ENCODE peak calls at places on chromosome 20, in four cellular contexts. M, W, O and R are unnamed samples.

GRCh38 chr20:21315138-21315537 is 12.0 kb downstream of the XRN2 start:
- DNase-seq in M (no peak), O (no peak), W (no peak), R (no peak)

GRCh38 chr20:23129891-23130621 is 43.9 kb upstream of the CD93 start:
- DNase-seq in M (no peak), O (no peak), W (peak; percentile 46), R (no peak)

GRCh38 chr20:58418949-58419748 is 30.1 kb downstream of the VAPB start:
- DNase-seq in W (no peak), M (no peak), O (no peak), R (no peak)

GRCh38 chr20:24873015-24873620 is 76.0 kb upstream of the CST7 start:
- DNase-seq in W (peak; percentile 47), M (no peak), O (no peak), R (no peak)

GRCh38 chr20:10652660-10653191 is 21.1 kb downstream of the JAG1 start:
- DNase-seq in M (no peak), W (peak; percentile 67), O (no peak), R (no peak)

GRCh38 chr20:24739751-24740150 is 209.3 kb upstream of the CST7 start:
- DNase-seq in O (no peak), W (no peak), M (no peak), R (no peak)

GRCh38 chr20:6583134-6583738 is 184.2 kb upstream of the BMP2 start:
- DNase-seq in M (no peak), O (no peak), W (peak; percentile 67), R (no peak)

GRCh38 chr20:59153355-59153681 is 10.3 kb upstream of the ZNF831 start:
- DNase-seq in O (peak; percentile 64), W (peak; percentile 70), M (peak; percentile 51), R (peak; percentile 74)

GRCh38 chr20:6613280-6613861 is 154.1 kb upstream of the BMP2 start:
- DNase-seq in O (no peak), M (no peak), W (no peak), R (no peak)

GRCh38 chr20:45293041-45294002 is 13.3 kb upstream of the RBPJL start:
- DNase-seq in W (peak; percentile 87), M (peak; percentile 79), O (peak; percentile 85), R (peak; percentile 33)

GRCh38 chr20:38337561-38338140 is 8.6 kb upstream of the LBP start:
- DNase-seq in M (no peak), O (no peak), W (no peak), R (no peak)

GRCh38 chr20:45289942-45290676 is 16.5 kb upstream of the RBPJL start:
- DNase-seq in O (no peak), W (no peak), M (no peak), R (no peak)

GRCh38 chr20:1484438-1485120 is 6.6 kb downstream of the SIRPB2 start:
- DNase-seq in W (no peak), O (no peak), M (no peak), R (no peak)

GRCh38 chr20:41316009-41316408 is 1.5 kb downstream of the ZHX3 start:
- DNase-seq in M (no peak), W (no peak), O (no peak), R (no peak)

GRCh38 chr20:45965169-45966002 is 6.6 kb downstream of the ZNF335 start:
- DNase-seq in O (peak; percentile 42), M (no peak), W (peak; percentile 59), R (no peak)

GRCh38 chr20:60964911-60965310 is 287.1 kb upstream of the CDH4 start:
- DNase-seq in O (no peak), M (no peak), W (no peak), R (no peak)

GRCh38 chr20:60959971-60960370 is 292.1 kb upstream of the CDH4 start:
- DNase-seq in O (no peak), W (no peak), M (no peak), R (no peak)

GRCh38 chr20:60960500-60960899 is 291.6 kb upstream of the CDH4 start:
- DNase-seq in W (no peak), O (no peak), M (no peak), R (no peak)

GRCh38 chr20:60962367-60963045 is 289.6 kb upstream of the CDH4 start:
- DNase-seq in M (no peak), O (no peak), W (no peak), R (no peak)

DNA sequence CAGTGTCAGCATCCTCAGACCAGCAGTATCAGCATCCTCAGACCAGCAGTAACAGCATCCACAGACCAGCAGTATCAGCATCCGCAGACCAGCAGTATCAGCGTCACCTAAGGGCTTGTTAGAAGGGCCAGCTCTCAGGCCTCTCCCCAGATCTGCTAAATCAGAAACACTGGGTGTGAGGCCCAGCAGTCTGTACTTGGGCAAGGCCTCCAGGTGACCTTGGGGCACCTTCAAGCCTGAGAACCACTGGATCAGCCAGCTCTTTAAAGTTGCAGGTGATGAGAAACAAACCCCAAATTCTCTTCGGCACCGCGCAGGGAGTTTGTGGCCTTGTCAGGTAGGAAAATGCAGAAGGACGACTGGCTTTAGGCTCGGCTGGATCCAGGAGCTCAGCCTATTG is 290.5 kb upstream of the CDH4 start:
- DNase-seq in O (no peak), W (no peak), M (no peak), R (no peak)
- H3K4me1 ChIP-seq in O (no peaks in the 10 kb centered on the region), W (no peaks in the 10 kb centered on the region), M (no peaks in the 10 kb centered on the region), R (no peaks in the 10 kb centered on the region)

GRCh38 chr20:12156252-12156651 is 238.6 kb downstream of the BTBD3 start:
- DNase-seq in O (no peak), M (no peak), W (no peak), R (no peak)
- TF ChIP-seq CTCF in O (no peak), M (no peak), W (no peak), R (no peak)

GRCh38 chr20:37228656-37229055 is 33.0 kb downstream of the GHRH start:
- DNase-seq in O (no peak), M (peak; percentile 29), W (no peak), R (no peak)
- H3K36me3 ChIP-seq in O (no peaks in the 10 kb centered on the region), M (peaks cover 100% of the 10 kb centered on the region), W (peaks cover 89% of the 10 kb centered on the region), R (no peaks in the 10 kb centered on the region)

GRCh38 chr20:51127713-51128112 is 104.8 kb upstream of the KCNG1 start:
- DNase-seq in O (no peak), M (no peak), W (no peak), R (no peak)

GRCh38 chr20:51126337-51126736 is 103.4 kb upstream of the KCNG1 start:
- DNase-seq in M (no peak), O (no peak), W (no peak), R (no peak)

GRCh38 chr20:51125774-51126173 is 102.9 kb upstream of the KCNG1 start:
- DNase-seq in W (peak; percentile 83), O (no peak), M (no peak), R (no peak)

GRCh38 chr20:51129201-51129671 is 106.3 kb upstream of the KCNG1 start:
- DNase-seq in M (no peak), O (no peak), W (peak; percentile 79), R (no peak)

GRCh38 chr20:51128198-51128597 is 105.3 kb upstream of the KCNG1 start:
- DNase-seq in M (no peak), O (no peak), W (no peak), R (no peak)
- H3K4me1 ChIP-seq in M (no peaks in the 10 kb centered on the region), O (no peaks in the 10 kb centered on the region), W (peaks cover 34% of the 10 kb centered on the region), R (no peaks in the 10 kb centered on the region)

DNA sequence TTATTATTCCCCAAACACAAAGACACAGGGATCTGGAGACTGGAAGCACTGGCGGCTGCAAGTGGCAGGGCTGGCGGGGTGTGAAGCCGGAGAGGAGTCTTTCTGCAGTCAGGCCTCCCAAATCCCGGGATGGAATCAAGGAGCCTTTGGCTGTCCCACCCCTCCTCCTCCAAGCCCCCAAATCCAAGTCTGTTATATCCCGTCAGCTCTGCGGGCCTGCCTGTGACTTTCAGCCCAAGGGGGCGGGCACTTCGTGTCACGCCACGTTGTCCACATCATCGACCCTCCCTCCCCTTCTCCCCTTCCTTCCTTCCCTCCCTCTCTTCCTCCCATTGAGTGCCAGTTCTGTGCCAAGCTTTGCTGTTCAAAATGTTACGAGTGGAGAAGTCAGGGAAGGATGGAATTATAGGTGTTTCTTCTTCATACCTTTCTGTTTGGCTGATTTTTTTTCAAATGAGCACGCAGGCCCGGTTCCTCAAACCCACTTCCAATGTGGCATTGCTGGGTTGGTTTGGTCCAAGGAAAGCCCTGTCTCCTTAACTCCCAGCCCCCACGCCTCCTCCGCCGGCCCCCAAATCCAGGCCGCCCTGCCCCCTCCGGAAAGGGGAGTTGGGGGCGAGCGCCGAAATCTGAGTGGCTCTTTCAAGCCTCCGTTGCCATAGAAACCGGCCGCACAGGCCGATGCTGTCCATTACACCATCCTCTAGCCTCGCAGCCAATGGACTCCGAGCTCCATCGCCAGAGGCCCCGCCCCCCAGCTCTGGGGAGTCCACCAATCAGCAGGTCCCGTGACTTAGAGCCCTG is 12.7 kb downstream of the ZCCHC3 start:
- DNase-seq in O (peak; percentile 89), M (peak; percentile 98), W (peak; percentile 99), R (peak; percentile 92)
- TF ChIP-seq CTCF in O (no peak), M (no peak), W (no peak), R (no peak)

DNA sequence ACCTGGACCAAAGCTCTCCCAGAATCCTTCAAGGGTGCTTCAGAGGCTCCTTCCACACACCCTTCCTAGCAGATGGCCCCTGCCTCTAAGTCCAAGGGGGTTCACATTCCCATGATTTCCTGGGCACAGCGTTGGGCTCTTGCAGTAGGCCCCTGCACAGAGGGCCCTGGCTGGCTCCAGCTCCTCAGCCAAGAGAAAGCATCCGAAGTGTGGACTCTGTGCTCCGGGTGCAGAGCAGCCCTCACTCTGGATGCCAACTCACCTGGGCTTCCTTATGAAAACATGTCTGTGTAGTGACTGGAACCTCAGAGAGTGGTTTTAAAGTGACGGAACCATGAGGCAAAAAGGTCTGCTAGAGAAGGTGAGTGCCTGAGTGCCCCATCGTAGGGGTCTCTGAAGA is 11.6 kb downstream of the YTHDF1 start:
- DNase-seq in O (no peak), W (no peak), M (no peak), R (no peak)
- H3K36me3 ChIP-seq in O (no peaks in the 10 kb centered on the region), W (peaks cover 43% of the 10 kb centered on the region), M (peaks cover 88% of the 10 kb centered on the region), R (peaks cover 47% of the 10 kb centered on the region)